ENCODE peak calls at places on chromosomes 1 and 21, in nine cellular contexts. J, Y, C, K, N, P, S, X and U are unnamed samples.

GRCh38 chr1:154198756-154199562 is 7.1 kb upstream of the TPM3 start:
- DNase-seq in J (peak; percentile 58), Y (no peak), C (no peak), K (peak; percentile 51), N (no peak), P (peak; percentile 79), S (peak; percentile 80), X (peak; percentile 70), U (peak; percentile 53)

GRCh38 chr21:35562876-35563275 is 497.4 kb downstream of the SETD4 start:
- DNase-seq in J (no peak), Y (no peak), C (no peak), K (no peak), N (no peak), P (peak; percentile 55), S (no peak), X (no peak), U (no peak)

GRCh38 chr1:168554603-168555520 is 11.1 kb upstream of the XCL2 start:
- DNase-seq in J (no peak), Y (no peak), C (no peak), K (no peak), N (no peak), P (no peak), S (no peak), X (no peak), U (no peak)

GRCh38 chr1:233661376-233662159 is 47.7 kb downstream of the KCNK1 start:
- DNase-seq in J (no peak), Y (no peak), C (no peak), K (no peak), N (no peak), P (no peak), S (no peak), X (no peak), U (no peak)

GRCh38 chr1:230517786-230518185 is 91.7 kb upstream of the PGBD5 start:
- DNase-seq in J (no peak), Y (no peak), C (no peak), K (no peak), N (no peak), P (no peak), S (peak; percentile 54), X (peak; percentile 9), U (no peak)

GRCh38 chr1:203451849-203452784 is 23.5 kb upstream of the PRELP start:
- DNase-seq in J (no peak), Y (no peak), C (no peak), K (no peak), N (no peak), P (no peak), S (no peak), X (no peak), U (no peak)

GRCh38 chr1:234961468-234962339 is 166.9 kb downstream of the TOMM20 start:
- DNase-seq in J (peak; percentile 52), Y (peak; percentile 82), C (peak; percentile 50), K (peak; percentile 66), N (no peak), P (peak; percentile 92), S (no peak), X (peak; percentile 84), U (no peak)

GRCh38 chr21:37757631-37758376 is 158.5 kb downstream of the KCNJ6 start:
- DNase-seq in J (no peak), Y (no peak), C (no peak), K (no peak), N (no peak), P (no peak), S (peak; percentile 31), X (no peak), U (no peak)

GRCh38 chr1:216815239-216815955 is 92.2 kb upstream of the ESRRG start:
- DNase-seq in J (no peak), Y (no peak), C (no peak), K (no peak), N (no peak), P (peak; percentile 30), S (no peak), X (peak; percentile 39), U (no peak)

GRCh38 chr1:207309775-207310273 is 11.7 kb upstream of the CD55 start:
- DNase-seq in J (peak; percentile 69), Y (no peak), C (peak; percentile 84), K (peak; percentile 82), N (no peak), P (peak; percentile 70), S (peak; percentile 52), X (peak; percentile 89), U (peak; percentile 21)

GRCh38 chr1:5393591-5393990 is 598.6 kb downstream of the NPHP4 start:
- DNase-seq in J (no peak), Y (no peak), C (no peak), K (no peak), N (no peak), P (no peak), S (no peak), X (no peak), U (no peak)

GRCh38 chr1:120179420-120180348 is 3.4 kb upstream of the SEC22B start:
- DNase-seq in J (peak; percentile 26), Y (no peak), C (peak; percentile 12), K (peak; percentile 52), N (no peak), P (peak; percentile 78), S (peak; percentile 69), X (peak; percentile 87), U (no peak)

GRCh38 chr1:84632975-84633427 is 57.3 kb downstream of the SSX2IP start:
- DNase-seq in J (no peak), Y (peak; percentile 30), C (peak; percentile 75), K (peak; percentile 85), N (no peak), P (peak; percentile 68), S (no peak), X (peak; percentile 64), U (no peak)

GRCh38 chr1:205812271-205812877 is 624 bp downstream of the SLC41A1 start:
- DNase-seq in J (peak; percentile 41), Y (no peak), C (no peak), K (no peak), N (no peak), P (peak; percentile 55), S (peak; percentile 78), X (peak; percentile 11), U (no peak)

GRCh38 chr1:183808296-183809027 is 3.5 kb downstream of the RGL1 start:
- DNase-seq in J (no peak), Y (no peak), C (no peak), K (no peak), N (no peak), P (peak; percentile 58), S (no peak), X (no peak), U (no peak)

GRCh38 chr1:32142446-32143301 is 34.8 kb downstream of the KPNA6 start:
- DNase-seq in J (peak; percentile 76), Y (peak; percentile 85), C (no peak), K (peak; percentile 45), N (no peak), P (peak; percentile 95), S (no peak), X (peak; percentile 80), U (no peak)

GRCh38 chr1:192809286-192810252 is 730 bp downstream of the RGS2 start:
- DNase-seq in J (peak; percentile 48), Y (no peak), C (peak; percentile 18), K (no peak), N (no peak), P (no peak), S (no peak), X (peak; percentile 64), U (no peak)

GRCh38 chr21:18529253-18529652 is 125.7 kb upstream of the TMPRSS15 start:
- DNase-seq in J (no peak), Y (peak; percentile 43), C (no peak), K (peak; percentile 92), N (no peak), P (peak; percentile 43), S (no peak), X (peak; percentile 95), U (no peak)

GRCh38 chr1:8969937-8970336 is 24.3 kb downstream of the CA6 start:
- DNase-seq in J (no peak), Y (no peak), C (no peak), K (no peak), N (no peak), P (no peak), S (no peak), X (no peak), U (no peak)

GRCh38 chr1:5286244-5286643 is 631.8 kb downstream of the AJAP1 start:
- DNase-seq in J (no peak), Y (no peak), C (no peak), K (no peak), N (no peak), P (no peak), S (peak; percentile 62), X (no peak), U (no peak)

GRCh38 chr1:243890576-243890975 is 40.5 kb upstream of the AKT3 start:
- DNase-seq in J (no peak), Y (peak; percentile 63), C (no peak), K (peak; percentile 32), N (no peak), P (peak; percentile 27), S (no peak), X (peak; percentile 8), U (no peak)

GRCh38 chr1:167344112-167344511 is 123.4 kb downstream of the POU2F1 start:
- DNase-seq in J (no peak), Y (no peak), C (no peak), K (peak; percentile 20), N (no peak), P (peak; percentile 70), S (no peak), X (peak; percentile 50), U (no peak)

GRCh38 chr1:64631346-64632052 is 113.4 kb upstream of the RAVER2 start:
- DNase-seq in J (no peak), Y (no peak), C (no peak), K (no peak), N (no peak), P (no peak), S (no peak), X (no peak), U (no peak)

GRCh38 chr1:21901986-21902377 is 35.1 kb downstream of the HSPG2 start:
- DNase-seq in J (no peak), Y (no peak), C (no peak), K (no peak), N (no peak), P (no peak), S (no peak), X (no peak), U (no peak)

GRCh38 chr21:44929799-44930542 is 9.3 kb upstream of the ITGB2 start:
- DNase-seq in J (no peak), Y (no peak), C (no peak), K (no peak), N (no peak), P (no peak), S (peak; percentile 69), X (no peak), U (no peak)

GRCh38 chr1:99507906-99508732 is 137.8 kb upstream of the PALMD start:
- DNase-seq in J (no peak), Y (no peak), C (no peak), K (no peak), N (no peak), P (no peak), S (no peak), X (no peak), U (no peak)

GRCh38 chr1:176855434-176855745 is 309.1 kb downstream of the ASTN1 start:
- DNase-seq in J (no peak), Y (no peak), C (no peak), K (no peak), N (no peak), P (no peak), S (no peak), X (no peak), U (no peak)

GRCh38 chr1:33390550-33390949 is 40.3 kb downstream of the PHC2 start:
- DNase-seq in J (no peak), Y (peak; percentile 47), C (no peak), K (no peak), N (no peak), P (peak; percentile 81), S (no peak), X (peak; percentile 54), U (no peak)